ENCODE peak calls at places on chromosomes 7 and 10, in four cellular contexts. V is activated CD4-positive, alpha-beta T cell treated with anti-CD3 and anti-CD28 coated beads, Interleukin-2, amount 10 ng/mL, durations not matched to agents 7 days and 5 days; Q is HFF-Myc; T is tibial artery. F is an unnamed sample.

GRCh38 chr10:50635286-50635685 is 11.5 kb upstream of the SGMS1 start:
- DNase-seq in V (no peak), Q (no peak), T (no peak), F (no peak)

GRCh38 chr10:112687647-112688046 is 240.6 kb downstream of the VTI1A start:
- DNase-seq in V (no peak), Q (no peak), T (peak), F (no peak)

GRCh38 chr7:139620676-139621344 is 97.3 kb downstream of the CLEC2L start:
- DNase-seq in V (peak), Q (no peak), T (no peak), F (peak)

GRCh38 chr7:140060788-140061606 is 1.8 kb downstream of the PARP12 start:
- DNase-seq in V (no peak), Q (no peak), T (no peak), F (no peak)

GRCh38 chr10:22258471-22258870 is 40.7 kb upstream of the EBLN1 start:
- DNase-seq in V (no peak), Q (no peak), T (no peak), F (no peak)

GRCh38 chr7:102988631-102989030 is 75.8 kb downstream of the LRRC17 start:
- DNase-seq in V (no peak), Q (no peak), T (no peak), F (no peak)

GRCh38 chr7:157153260-157153659 is 14.5 kb downstream of the UBE3C start:
- DNase-seq in V (no peak), Q (no peak), T (no peak), F (no peak)

GRCh38 chr7:78179211-78179610 is 380.6 kb downstream of the PHTF2 start:
- DNase-seq in V (no peak), Q (no peak), T (no peak), F (no peak)

GRCh38 chr7:157439761-157440160 is 103.0 kb downstream of the DNAJB6 start:
- DNase-seq in V (no peak), Q (no peak), T (no peak), F (no peak)

GRCh38 chr7:3149961-3150516 is 106.4 kb upstream of the CARD11 start:
- DNase-seq in V (no peak), Q (no peak), T (no peak), F (no peak)

GRCh38 chr7:27101906-27102577 is 441 bp downstream of the HOXA2 start:
- DNase-seq in V (no peak), Q (no peak), T (no peak), F (no peak)

GRCh38 chr10:98599032-98599610 is 152.4 kb upstream of the HPS1 start:
- DNase-seq in V (no peak), Q (no peak), T (no peak), F (no peak)

GRCh38 chr7:112056409-112056808 is 149.8 kb downstream of the DOCK4 start:
- DNase-seq in V (no peak), Q (no peak), T (no peak), F (no peak)

GRCh38 chr7:18916826-18917225 is 200.6 kb downstream of the TWIST1 start:
- DNase-seq in V (no peak), Q (no peak), T (no peak), F (no peak)